ENCODE peak calls at places on chromosomes 1 and 21, in nine cellular contexts. B is heart left ventricle; G is lung; N is heart right ventricle; R is effector memory CD4-positive, alpha-beta T cell; W is CD8-positive, alpha-beta memory T cell; T is tibial nerve; Z is neural progenitor cell; E is BE2C. H is an unnamed sample.

GRCh38 chr1:226783202-226783601 is 44.1 kb upstream of the ITPKB start:
- DNase-seq in E (no peak), B (no peak), W (no peak), G (no peak), N (no peak), T (no peak), R (no peak), Z (no peak), H (peak; percentile 96)

GRCh38 chr1:166390406-166390805 is 223.6 kb upstream of the FAM78B start:
- DNase-seq in N (no peak), W (no peak), R (no peak), B (no peak), Z (no peak), E (peak; percentile 42), G (no peak), T (no peak), H (peak; percentile 5)

GRCh38 chr1:207034998-207035397 is 2.4 kb upstream of the C1orf116 start:
- DNase-seq in G (no peak), N (no peak), T (no peak), W (no peak), B (no peak), R (no peak), Z (no peak), E (no peak), H (no peak)

GRCh38 chr1:53543130-53543770 is 84.1 kb downstream of the DMRTB1 start:
- DNase-seq in Z (no peak), N (no peak), B (peak; percentile 13), R (no peak), T (no peak), E (no peak), G (no peak), W (no peak), H (no peak)

GRCh38 chr1:222009105-222009730 is 267.3 kb upstream of the DUSP10 start:
- DNase-seq in E (no peak), R (no peak), Z (peak; percentile 9), B (no peak), T (peak; percentile 30), N (no peak), W (peak; percentile 14), G (no peak), H (no peak)

GRCh38 chr21:18443686-18444085 is 40.1 kb upstream of the TMPRSS15 start:
- DNase-seq in Z (no peak), E (no peak), R (no peak), T (no peak), W (no peak), N (no peak), B (no peak), G (no peak), H (no peak)

GRCh38 chr1:168783424-168783823 is 54.4 kb upstream of the DPT start:
- DNase-seq in N (no peak), T (no peak), B (no peak), W (no peak), E (no peak), R (no peak), G (no peak), Z (no peak), H (peak; percentile 42)

GRCh38 chr1:231161711-231162299 is at the start of gene TRIM67:
- DNase-seq in W (no peak), R (no peak), T (no peak), N (no peak), G (no peak), Z (peak; percentile 74), E (peak; percentile 84), B (no peak), H (no peak)

GRCh38 chr21:45283611-45284455 is 3.9 kb downstream of the POFUT2 start:
- DNase-seq in G (no peak), B (no peak), R (no peak), Z (no peak), W (no peak), T (no peak), N (no peak), E (no peak), H (no peak)

GRCh38 chr1:117284408-117285215 is 73.9 kb upstream of the VTCN1 start:
- DNase-seq in E (peak; percentile 15), T (no peak), R (no peak), Z (peak; percentile 75), G (no peak), N (no peak), W (no peak), B (no peak), H (peak; percentile 91)

GRCh38 chr1:20366766-20367602 is 76.3 kb downstream of the VWA5B1 start:
- DNase-seq in B (no peak), W (no peak), N (peak; percentile 40), R (no peak), E (peak; percentile 61), Z (peak; percentile 84), T (no peak), G (no peak), H (no peak)
- H3K4me3 ChIP-seq in B (peak overlapping the region; percentile 41), W (no peak overlapping the region), N (peak overlapping the region; percentile 42), R (no peak overlapping the region), E (no peak overlapping the region), Z (peak overlapping the region; percentile 48), T (no peak overlapping the region), G (no peak overlapping the region), H (no peak overlapping the region)

GRCh38 chr1:21547876-21548275 is 38.7 kb downstream of the ALPL start:
- DNase-seq in Z (no peak), R (no peak), B (peak; percentile 12), T (no peak), N (no peak), W (no peak), G (no peak), E (no peak), H (no peak)

GRCh38 chr1:21552715-21553114 is 43.5 kb downstream of the ALPL start:
- DNase-seq in W (no peak), R (no peak), B (peak; percentile 8), T (no peak), E (no peak), G (no peak), Z (no peak), N (no peak), H (peak; percentile 52)

GRCh38 chr1:21553116-21553926 is 44.1 kb downstream of the ALPL start:
- DNase-seq in R (no peak), E (no peak), N (no peak), Z (no peak), W (no peak), G (no peak), B (peak; percentile 1), T (no peak), H (peak; percentile 85)

GRCh38 chr1:21550097-21550496 is 40.9 kb downstream of the ALPL start:
- DNase-seq in G (no peak), Z (no peak), T (no peak), E (no peak), B (peak; percentile 4), R (no peak), N (no peak), W (no peak), H (no peak)

GRCh38 chr1:21550866-21551475 is 41.7 kb downstream of the ALPL start:
- DNase-seq in B (peak; percentile 16), R (no peak), N (no peak), W (no peak), T (no peak), E (no peak), Z (no peak), G (no peak), H (no peak)
- H3K4me1 ChIP-seq in B (peaks cover 12% of the 10 kb centered on the region), R (no peaks in the 10 kb centered on the region), N (peaks cover 28% of the 10 kb centered on the region), W (no peaks in the 10 kb centered on the region), T (peaks cover 5% of the 10 kb centered on the region), E (no peaks in the 10 kb centered on the region), Z (peaks cover 25% of the 10 kb centered on the region), G (peaks cover 6% of the 10 kb centered on the region), H (peaks cover 14% of the 10 kb centered on the region)

GRCh38 chr1:232269988-232270387 is 359.9 kb downstream of the SIPA1L2 start:
- DNase-seq in N (no peak), Z (no peak), B (no peak), E (no peak), G (no peak), R (no peak), W (no peak), T (no peak), H (no peak)

GRCh38 chr1:232271299-232271698 is 358.6 kb downstream of the SIPA1L2 start:
- DNase-seq in B (no peak), Z (no peak), R (no peak), W (no peak), N (no peak), E (no peak), T (no peak), G (no peak), H (no peak)

GRCh38 chr1:232273071-232273470 is 356.9 kb downstream of the SIPA1L2 start:
- DNase-seq in R (no peak), Z (no peak), T (no peak), B (no peak), E (no peak), N (no peak), G (no peak), W (no peak), H (peak; percentile 31)

GRCh38 chr1:232274236-232274855 is 355.6 kb downstream of the SIPA1L2 start:
- DNase-seq in E (no peak), N (no peak), W (no peak), G (no peak), Z (no peak), R (no peak), B (no peak), T (no peak), H (no peak)

GRCh38 chr1:232271991-232272589 is 357.8 kb downstream of the SIPA1L2 start:
- DNase-seq in R (no peak), G (no peak), E (no peak), N (no peak), T (peak; percentile 19), W (no peak), B (peak; percentile 39), Z (no peak), H (peak; percentile 62)
- H3K4me3 ChIP-seq in R (no peak overlapping the region), G (no peak overlapping the region), E (no peak overlapping the region), N (no peak overlapping the region), T (no peak overlapping the region), W (no peak overlapping the region), B (no peak overlapping the region), Z (no peak overlapping the region), H (no peak overlapping the region)

GRCh38 chr1:201740086-201740541 is 88.8 kb upstream of the IPO9 start:
- DNase-seq in B (no peak), N (no peak), T (no peak), R (no peak), E (no peak), W (no peak), Z (peak; percentile 52), G (no peak), H (no peak)

GRCh38 chr1:201736707-201737320 is 92.1 kb upstream of the IPO9 start:
- DNase-seq in B (no peak), E (no peak), G (no peak), N (no peak), T (no peak), Z (no peak), R (no peak), W (no peak), H (no peak)

GRCh38 chr1:201739492-201740085 is 89.4 kb upstream of the IPO9 start:
- DNase-seq in B (peak; percentile 81), Z (peak; percentile 82), R (peak; percentile 25), G (peak; percentile 53), E (no peak), W (peak; percentile 62), T (peak; percentile 53), N (peak; percentile 62), H (no peak)

GRCh38 chr1:201739054-201739453 is 89.9 kb upstream of the IPO9 start:
- DNase-seq in Z (no peak), R (no peak), T (no peak), W (no peak), N (no peak), E (no peak), G (no peak), B (peak; percentile 75), H (no peak)

GRCh38 chr1:201737350-201738060 is 91.5 kb upstream of the IPO9 start:
- DNase-seq in G (no peak), E (no peak), R (no peak), Z (peak; percentile 90), N (peak; percentile 80), B (peak; percentile 89), W (no peak), T (no peak), H (peak; percentile 69)
- H3K4me1 ChIP-seq in G (peaks cover 41% of the 10 kb centered on the region), E (no peaks in the 10 kb centered on the region), R (peaks cover 9% of the 10 kb centered on the region), Z (peaks cover 67% of the 10 kb centered on the region), N (peaks cover 88% of the 10 kb centered on the region), B (peaks cover 95% of the 10 kb centered on the region), W (peaks cover 9% of the 10 kb centered on the region), T (peaks cover 69% of the 10 kb centered on the region), H (peaks cover 34% of the 10 kb centered on the region)